ENCODE peak calls at places on chromosomes 3 and 15, in ten cellular contexts. X, R, V, M, H, J, P, K, I and G are unnamed samples.

GRCh38 chr3:187336322-187336721 is 31.9 kb upstream of the RTP4 start:
- DNase-seq in R (no peak), I (no peak), M (no peak), H (no peak), V (no peak), K (no peak), J (no peak), P (no peak), X (no peak), G (no peak)

GRCh38 chr3:181948286-181948685 is 236.6 kb downstream of the SOX2 start:
- DNase-seq in I (no peak), P (no peak), X (no peak), J (no peak), R (no peak), H (no peak), V (no peak), M (no peak), K (no peak), G (no peak)

GRCh38 chr15:43187544-43188155 is 2.4 kb downstream of the CCNDBP1 start:
- DNase-seq in J (peak; percentile 53), V (no peak), R (peak; percentile 41), M (no peak), P (no peak), X (no peak), H (no peak), K (no peak), I (no peak), G (no peak)

GRCh38 chr15:21260966-21261395 is 179.3 kb downstream of the POTEB3 start:
- DNase-seq in X (no peak), P (no peak), V (no peak), I (peak; percentile 25), K (peak; percentile 62), R (no peak), M (no peak), J (no peak), H (no peak), G (no peak)

GRCh38 chr15:74179101-74179841 is 5.8 kb downstream of the ISLR start:
- DNase-seq in P (no peak), R (no peak), K (peak; percentile 88), H (peak; percentile 96), V (no peak), I (peak; percentile 46), M (peak; percentile 65), X (peak; percentile 63), J (no peak), G (peak; percentile 27)

GRCh38 chr3:197854596-197855343 is 63.7 kb downstream of the LRCH3 start:
- DNase-seq in K (no peak), J (no peak), I (no peak), M (no peak), V (no peak), P (no peak), R (no peak), X (no peak), H (peak; percentile 52), G (no peak)

GRCh38 chr15:99566157-99566900 is 545 bp downstream of the MEF2A start:
- DNase-seq in P (peak; percentile 67), H (peak; percentile 37), I (peak; percentile 44), V (no peak), R (no peak), K (peak; percentile 75), J (no peak), M (no peak), X (peak; percentile 14), G (peak; percentile 41)

GRCh38 chr3:22713936-22714335 is 489.2 kb upstream of the UBE2E2 start:
- DNase-seq in P (no peak), X (no peak), H (no peak), R (peak; percentile 5), I (no peak), K (no peak), M (no peak), J (peak; percentile 2), V (no peak), G (no peak)

GRCh38 chr15:64775551-64776401 is at the start of gene RBPMS2:
- DNase-seq in K (peak; percentile 74), V (peak; percentile 33), I (no peak), M (no peak), H (peak; percentile 52), J (no peak), P (peak; percentile 62), R (peak; percentile 37), X (no peak), G (no peak)

GRCh38 chr3:25424238-25425013 is 3.6 kb upstream of the RARB start:
- DNase-seq in K (no peak), I (no peak), V (no peak), P (no peak), M (no peak), J (no peak), X (no peak), H (peak; percentile 30), R (no peak), G (no peak)

GRCh38 chr15:65184305-65184943 is 718 bp downstream of the CLPX start:
- DNase-seq in R (peak; percentile 73), V (peak; percentile 58), H (peak; percentile 64), P (peak; percentile 79), I (peak; percentile 78), X (peak; percentile 45), M (no peak), K (peak; percentile 86), J (peak; percentile 64), G (peak; percentile 73)

GRCh38 chr3:15428539-15428938 is 1.1 kb downstream of the EAF1 start:
- DNase-seq in H (no peak), R (no peak), X (no peak), V (no peak), M (no peak), J (no peak), I (no peak), K (no peak), P (no peak), G (no peak)

DNA sequence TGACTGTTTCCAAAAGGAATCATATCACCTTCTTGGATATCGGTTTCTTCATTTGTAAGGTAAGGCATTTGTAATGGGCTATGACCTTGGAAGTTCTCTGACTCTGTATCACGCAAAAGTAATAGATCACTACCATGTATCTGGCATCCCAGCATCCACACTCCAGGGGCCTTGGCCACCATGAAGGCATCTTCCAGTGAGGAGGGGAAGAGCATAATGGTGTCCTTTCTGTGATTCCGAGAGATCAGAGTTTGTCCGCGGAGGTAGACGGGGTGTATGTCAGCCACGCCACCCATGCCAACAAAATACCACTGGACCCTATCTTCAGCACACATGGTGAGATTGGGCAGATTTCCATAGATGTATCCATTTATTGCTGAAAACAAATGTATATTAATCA is 48.1 kb upstream of the CP start:
- DNase-seq in H (no peak), X (no peak), K (no peak), M (no peak), J (no peak), R (no peak), I (no peak), V (no peak), P (no peak), G (no peak)
- TF ChIP-seq POLR2A in H (no peak), X (no peak), K (no peak), M (no peak), J (no peak), R (no peak), I (no peak), V (no peak), P (no peak), G (no peak)

GRCh38 chr3:134350861-134351311 is 23.4 kb downstream of the AMOTL2 start:
- DNase-seq in I (peak; percentile 60), V (peak; percentile 86), X (no peak), R (no peak), M (no peak), K (peak; percentile 62), J (no peak), H (no peak), P (no peak), G (no peak)
- TF ChIP-seq EP300 in I (no peak), V (no peak), X (no peak), R (no peak), M (no peak), K (no peak), J (no peak), H (no peak), P (no peak), G (no peak)

DNA sequence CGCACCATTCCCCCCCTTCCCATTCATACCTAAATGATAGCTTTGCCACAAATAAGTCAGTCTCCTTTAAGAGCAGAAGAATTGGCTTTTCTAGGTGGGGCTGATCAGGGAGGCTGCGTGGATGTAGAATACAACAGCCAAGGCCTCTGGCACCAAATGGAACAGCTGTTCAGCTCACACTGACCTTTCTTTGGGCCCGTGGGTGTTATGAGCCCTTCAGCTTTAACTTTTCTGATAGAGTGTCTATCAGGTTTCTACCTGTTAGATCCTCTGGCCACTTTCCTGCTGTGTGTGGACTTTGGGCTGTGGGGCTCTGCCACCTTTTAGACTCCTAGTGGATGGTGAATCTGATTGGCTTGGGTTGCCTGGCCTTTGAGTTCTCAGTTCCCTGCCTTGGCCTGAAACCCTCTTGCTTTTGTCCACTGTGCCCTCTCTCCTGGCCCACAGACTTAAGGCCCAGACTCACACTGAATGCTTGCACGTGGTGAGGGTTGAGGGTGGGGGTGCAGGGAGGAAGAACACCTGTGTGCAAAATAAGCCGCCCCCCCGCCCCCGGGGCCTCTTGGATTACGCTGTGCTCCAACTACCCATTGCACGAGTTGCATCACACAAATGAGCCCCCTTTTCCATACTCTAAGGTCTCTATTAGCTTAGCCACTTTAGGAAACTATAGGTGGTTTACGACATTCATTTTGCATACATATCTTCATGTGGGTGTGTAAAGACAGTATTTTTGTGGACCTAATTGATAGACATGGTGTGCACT is 1.3 kb upstream of the RFX7 start:
- DNase-seq in I (no peak), M (peak; percentile 80), K (no peak), H (peak; percentile 9), P (no peak), R (peak; percentile 43), J (peak; percentile 85), X (no peak), V (peak; percentile 50), G (peak; percentile 45)
- TF ChIP-seq POLR2A in I (no peak), M (no peak), K (no peak), H (no peak), P (no peak), R (no peak), J (peak; percentile 73), X (no peak), V (no peak), G (no peak)

GRCh38 chr15:58981808-58982475 is 5.5 kb upstream of the RNF111 start:
- DNase-seq in J (no peak), R (no peak), P (no peak), V (no peak), X (no peak), H (no peak), M (no peak), K (no peak), I (no peak), G (no peak)

GRCh38 chr15:58987036-58987435 is 427 bp upstream of the RNF111 start:
- DNase-seq in K (no peak), R (peak; percentile 18), P (no peak), I (no peak), X (no peak), J (peak; percentile 3), V (no peak), M (no peak), H (no peak), G (no peak)

GRCh38 chr15:58988011-58988785 is 735 bp downstream of the RNF111 start:
- DNase-seq in P (peak; percentile 77), K (peak; percentile 81), I (peak; percentile 76), X (peak; percentile 43), R (peak; percentile 77), V (peak; percentile 75), J (peak; percentile 62), H (peak; percentile 63), M (peak; percentile 88), G (peak; percentile 76)

GRCh38 chr15:58987501-58988010 is at the start of gene RNF111:
- DNase-seq in R (peak; percentile 98), V (peak; percentile 90), P (peak; percentile 86), I (peak; percentile 93), H (peak; percentile 85), J (peak; percentile 93), X (peak; percentile 75), K (peak; percentile 95), M (peak; percentile 94), G (peak; percentile 93)

GRCh38 chr15:58985443-58985842 is 2.0 kb upstream of the RNF111 start:
- DNase-seq in P (no peak), V (no peak), R (no peak), J (peak; percentile 11), M (peak; percentile 82), K (peak; percentile 83), X (no peak), H (peak; percentile 24), I (no peak), G (peak; percentile 25)
- TF ChIP-seq EP300 in P (no peak), V (no peak), R (no peak), J (no peak), M (no peak), K (no peak), X (no peak), H (no peak), I (no peak), G (no peak)